ENCODE peak calls at places on chromosome 1, in six cellular contexts. R is A549, C is SK-N-SH, K is WTC11, H is endothelial cell of umbilical vein, J is NB4. Q is an unnamed sample.

GRCh38 chr1:227785094-227785811 is 30.2 kb upstream of the PRSS38 start:
- DNase-seq in C (no peak), R (no peak), J (no peak), K (no peak), H (no peak), Q (no peak)

GRCh38 chr1:111140680-111140967 is 601 bp downstream of the CEPT1 start:
- DNase-seq in H (peak), K (no peak), J (no peak), R (peak), C (no peak), Q (no peak)

GRCh38 chr1:237938553-237938952 is 47.8 kb upstream of the ZP4 start:
- DNase-seq in H (no peak), J (peak), C (no peak), K (peak), R (peak), Q (no peak)

GRCh38 chr1:205274041-205274691 is 46.4 kb downstream of the TMCC2 start:
- DNase-seq in J (no peak), H (no peak), R (peak), K (peak), C (no peak), Q (no peak)

GRCh38 chr1:227355542-227356270 is 37.4 kb upstream of the CDC42BPA start:
- DNase-seq in C (no peak), K (no peak), R (no peak), J (no peak), H (no peak), Q (no peak)

GRCh38 chr1:108712605-108713150 is at the start of gene FNDC7:
- DNase-seq in R (no peak), J (no peak), H (no peak), K (peak), C (no peak), Q (no peak)

GRCh38 chr1:241972703-241973375 is 15.3 kb downstream of the BECN2 start:
- DNase-seq in K (peak), C (peak), R (peak), J (peak), H (no peak), Q (no peak)

GRCh38 chr1:219883400-219884332 is 44.7 kb downstream of the SLC30A10 start:
- DNase-seq in H (no peak), J (no peak), C (peak), K (peak), R (no peak), Q (no peak)

GRCh38 chr1:235525314-235525713 is 21.1 kb upstream of the B3GALNT2 start:
- DNase-seq in R (no peak), J (no peak), C (no peak), H (no peak), K (no peak), Q (no peak)

GRCh38 chr1:115655307-115655664 is 13.5 kb downstream of the VANGL1 start:
- DNase-seq in C (no peak), H (no peak), R (no peak), J (no peak), K (no peak), Q (no peak)

GRCh38 chr1:17185485-17185860 is 19.5 kb upstream of the PADI1 start:
- DNase-seq in H (no peak), C (no peak), J (no peak), R (no peak), K (no peak), Q (no peak)

GRCh38 chr1:17184161-17184665 is 20.7 kb upstream of the PADI1 start:
- DNase-seq in C (no peak), K (no peak), R (no peak), H (no peak), J (no peak), Q (no peak)

GRCh38 chr1:17184822-17185484 is 20.0 kb upstream of the PADI1 start:
- DNase-seq in J (no peak), H (no peak), R (no peak), K (no peak), C (no peak), Q (no peak)

GRCh38 chr1:17183388-17184160 is 21.4 kb upstream of the PADI1 start:
- DNase-seq in C (no peak), R (no peak), K (no peak), H (no peak), J (no peak), Q (no peak)

DNA sequence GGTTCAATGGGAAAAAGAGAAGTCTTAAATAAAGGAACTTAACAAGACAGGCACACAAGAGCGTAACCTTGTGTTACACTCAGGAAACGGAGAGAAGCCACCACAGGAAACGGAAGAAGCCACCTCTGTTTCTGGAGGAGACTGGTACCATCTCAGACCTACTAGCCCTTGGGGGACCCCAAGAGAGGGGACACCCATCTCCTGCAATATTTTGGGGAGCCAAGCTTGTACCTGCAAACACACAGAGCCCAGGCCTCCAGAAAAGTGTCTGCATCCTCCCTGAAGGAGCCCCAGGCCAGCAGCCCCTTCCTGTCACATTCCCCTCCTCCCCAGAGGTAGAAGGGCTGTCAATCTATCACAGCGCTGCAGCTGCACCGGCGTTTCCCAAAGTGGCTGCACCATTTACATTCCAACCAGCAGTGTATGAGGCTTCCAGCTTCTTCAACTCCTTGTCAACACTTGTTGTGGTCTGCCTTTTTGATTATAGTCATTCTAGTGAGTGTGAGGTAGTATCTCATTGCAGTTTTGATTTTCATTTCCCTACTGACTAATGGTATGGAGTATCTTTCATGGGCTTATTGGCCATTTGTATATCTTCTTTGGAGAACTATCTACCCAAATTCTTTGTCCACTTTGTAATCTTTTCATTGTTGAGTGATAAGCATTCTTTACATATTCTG is 23.0 kb upstream of the PADI1 start:
- DNase-seq in C (no peak), K (no peak), J (peak), R (no peak), H (no peak), Q (no peak)
- TF ChIP-seq MAX in C (no peak), K (no peak), J (no peak), R (no peak), H (no peak), Q (no peak)

GRCh38 chr1:16076003-16076870 is 2.8 kb upstream of the FAM131C start:
- DNase-seq in J (peak), H (peak), K (no peak), R (peak), C (no peak), Q (no peak)
- TF ChIP-seq MAX in J (no peak), H (no peak), K (no peak), R (no peak), C (peak), Q (no peak)

DNA sequence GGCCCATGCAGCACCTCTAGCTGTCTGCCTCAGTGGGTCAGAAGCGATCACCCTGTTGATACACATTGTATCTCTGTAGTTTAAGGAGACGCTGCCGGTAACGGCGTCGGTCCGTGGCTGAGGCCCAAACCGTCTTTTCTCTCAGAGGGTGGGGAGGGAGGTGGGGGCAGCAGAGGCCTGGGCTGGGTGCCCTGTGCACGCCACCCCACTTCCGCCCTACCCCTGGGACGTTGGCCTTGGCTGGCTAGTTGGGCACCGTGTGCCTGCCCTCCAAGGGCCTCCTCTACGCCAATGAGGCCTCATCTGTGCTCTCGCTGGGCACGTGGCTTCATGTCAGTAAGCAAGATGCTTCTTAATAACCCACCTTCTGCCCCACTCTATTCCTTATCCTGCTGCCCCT is 9.4 kb downstream of the ZC3H12A start:
- DNase-seq in K (no peak), J (no peak), R (peak), H (no peak), C (no peak), Q (no peak)
- TF ChIP-seq MAX in K (no peak), J (no peak), R (no peak), H (no peak), C (no peak), Q (no peak)

GRCh38 chr1:6162773-6163172 is 17.3 kb downstream of the CHD5 start:
- DNase-seq in C (peak), J (no peak), K (peak), R (no peak), H (no peak), Q (no peak)
- TF ChIP-seq MAX in C (no peak), J (no peak), K (no peak), R (no peak), H (no peak), Q (no peak)

GRCh38 chr1:30618335-30618747 is 105.0 kb downstream of the MATN1 start:
- DNase-seq in H (no peak), J (no peak), C (no peak), K (no peak), R (no peak), Q (no peak)
- TF ChIP-seq MAX in H (no peak), J (no peak), C (no peak), K (no peak), R (no peak), Q (no peak)

GRCh38 chr1:42730002-42730401 is 10.0 kb downstream of the CLDN19 start:
- DNase-seq in C (no peak), J (no peak), K (peak), H (no peak), R (no peak), Q (no peak)

GRCh38 chr1:42732126-42732680 is 7.8 kb downstream of the CLDN19 start:
- DNase-seq in J (no peak), H (no peak), K (no peak), C (peak), R (no peak), Q (no peak)

GRCh38 chr1:42734201-42735035 is 5.6 kb downstream of the CLDN19 start:
- DNase-seq in H (no peak), C (no peak), R (no peak), J (no peak), K (no peak), Q (no peak)

GRCh38 chr1:42733415-42734200 is 6.4 kb downstream of the CLDN19 start:
- DNase-seq in K (no peak), R (no peak), J (no peak), H (no peak), C (peak), Q (no peak)

DNA sequence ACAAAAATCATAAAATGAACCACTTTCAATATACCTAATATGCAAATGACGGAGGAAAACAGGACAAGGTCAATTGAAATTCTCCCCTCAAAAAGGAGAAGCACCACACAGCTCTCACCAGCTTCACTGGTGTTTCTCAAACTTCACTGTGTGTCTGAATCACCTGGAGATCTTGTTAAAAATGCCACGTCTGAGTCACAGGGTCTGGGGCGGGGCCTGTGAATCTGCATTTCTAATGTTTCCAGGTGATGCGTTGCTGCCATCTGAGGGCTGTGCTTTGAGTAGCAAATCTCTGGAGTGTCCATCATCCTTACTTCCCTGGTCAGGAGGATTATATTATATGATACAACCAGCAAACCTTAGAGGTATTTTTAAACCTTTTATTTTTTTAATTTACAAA is 9.0 kb downstream of the CLDN19 start:
- DNase-seq in R (peak), J (peak), C (peak), K (no peak), H (no peak), Q (no peak)
- TF ChIP-seq MAX in R (no peak), J (no peak), C (no peak), K (no peak), H (no peak), Q (no peak)

DNA sequence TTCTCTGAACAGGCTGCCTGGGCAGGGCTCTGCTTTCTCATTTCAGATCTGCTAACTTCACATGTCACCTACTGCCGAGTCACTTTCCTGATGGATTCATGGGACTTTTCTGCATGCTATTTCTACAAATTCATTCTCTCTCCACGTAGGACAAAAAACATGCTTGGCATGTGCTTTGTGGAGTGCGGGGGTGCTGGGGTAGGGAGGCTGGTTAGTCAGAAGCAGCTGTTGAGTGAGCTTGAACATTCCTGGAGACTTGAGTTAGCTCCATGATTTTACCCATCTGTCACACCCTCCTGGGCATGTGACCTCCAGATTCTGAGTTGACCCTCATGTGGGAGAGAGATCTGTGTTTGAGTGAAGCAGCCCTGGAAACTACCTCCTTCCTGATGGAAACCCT is 71.4 kb downstream of the UCK2 start:
- DNase-seq in K (no peak), C (no peak), H (peak), R (peak), J (no peak), Q (no peak)
- TF ChIP-seq MAX in K (no peak), C (peak), H (peak), R (no peak), J (no peak), Q (no peak)